ENCODE peak calls at places on chromosomes 3 and 15, in nine cellular contexts. One of them, this sample, is unnamed.

GRCh38 chr3:186772886-186773417 is 10.4 kb upstream of the EIF4A2 start:
- DNase-seq in globus pallidus: peak
- DNase-seq in GM06990: peak
- DNase-seq in cardiac fibroblast: peak
- DNase-seq in sciatic nerve: peak
- DNase-seq in pulmonary artery endothelial cell: no peak
- DNase-seq in stimulated activated CD8-positive, alpha-beta memory T cell treated with anti-CD3 and anti-CD28 coated beads, Interleukin-2, amount 100 ng/mL, for 48 hours: peak
- DNase-seq in activated CD4-positive, alpha-beta T cell treated with anti-CD3 and anti-CD28 coated beads for 36 hours: peak
- DNase-seq in T-helper 9 cell: peak
- DNase-seq in this sample: no peak

GRCh38 chr15:85002517-85002916 is 20.9 kb downstream of the PDE8A start:
- DNase-seq in cardiac fibroblast: no peak
- DNase-seq in pulmonary artery endothelial cell: no peak
- DNase-seq in globus pallidus: no peak
- DNase-seq in T-helper 9 cell: no peak
- DNase-seq in sciatic nerve: no peak
- DNase-seq in GM06990: no peak
- DNase-seq in activated CD4-positive, alpha-beta T cell treated with anti-CD3 and anti-CD28 coated beads for 36 hours: no peak
- DNase-seq in stimulated activated CD8-positive, alpha-beta memory T cell treated with anti-CD3 and anti-CD28 coated beads, Interleukin-2, amount 100 ng/mL, for 48 hours: no peak
- DNase-seq in this sample: no peak

GRCh38 chr15:25616471-25616870 is 177.6 kb upstream of the UBE3A start:
- DNase-seq in stimulated activated CD8-positive, alpha-beta memory T cell treated with anti-CD3 and anti-CD28 coated beads, Interleukin-2, amount 100 ng/mL, for 48 hours: no peak
- DNase-seq in T-helper 9 cell: no peak
- DNase-seq in GM06990: no peak
- DNase-seq in globus pallidus: no peak
- DNase-seq in cardiac fibroblast: no peak
- DNase-seq in pulmonary artery endothelial cell: no peak
- DNase-seq in sciatic nerve: no peak
- DNase-seq in activated CD4-positive, alpha-beta T cell treated with anti-CD3 and anti-CD28 coated beads for 36 hours: no peak
- DNase-seq in this sample: no peak

GRCh38 chr3:154177406-154177805 is 56.2 kb downstream of the ARHGEF26 start:
- DNase-seq in sciatic nerve: no peak
- DNase-seq in stimulated activated CD8-positive, alpha-beta memory T cell treated with anti-CD3 and anti-CD28 coated beads, Interleukin-2, amount 100 ng/mL, for 48 hours: no peak
- DNase-seq in activated CD4-positive, alpha-beta T cell treated with anti-CD3 and anti-CD28 coated beads for 36 hours: no peak
- DNase-seq in T-helper 9 cell: no peak
- DNase-seq in pulmonary artery endothelial cell: no peak
- DNase-seq in GM06990: no peak
- DNase-seq in cardiac fibroblast: no peak
- DNase-seq in globus pallidus: no peak
- DNase-seq in this sample: no peak

GRCh38 chr3:187741403-187742350 is 3.6 kb downstream of the BCL6 start:
- DNase-seq in T-helper 9 cell: peak
- DNase-seq in GM06990: no peak
- DNase-seq in sciatic nerve: peak
- DNase-seq in cardiac fibroblast: peak
- DNase-seq in pulmonary artery endothelial cell: no peak
- DNase-seq in activated CD4-positive, alpha-beta T cell treated with anti-CD3 and anti-CD28 coated beads for 36 hours: peak
- DNase-seq in globus pallidus: peak
- DNase-seq in stimulated activated CD8-positive, alpha-beta memory T cell treated with anti-CD3 and anti-CD28 coated beads, Interleukin-2, amount 100 ng/mL, for 48 hours: peak
- DNase-seq in this sample: peak

GRCh38 chr3:42803800-42804112 is 534 bp downstream of the HIGD1A start:
- DNase-seq in GM06990: no peak
- DNase-seq in activated CD4-positive, alpha-beta T cell treated with anti-CD3 and anti-CD28 coated beads for 36 hours: peak
- DNase-seq in pulmonary artery endothelial cell: no peak
- DNase-seq in cardiac fibroblast: peak
- DNase-seq in T-helper 9 cell: peak
- DNase-seq in globus pallidus: peak
- DNase-seq in stimulated activated CD8-positive, alpha-beta memory T cell treated with anti-CD3 and anti-CD28 coated beads, Interleukin-2, amount 100 ng/mL, for 48 hours: no peak
- DNase-seq in sciatic nerve: peak
- DNase-seq in this sample: no peak

GRCh38 chr3:173096994-173097785 is 43.8 kb downstream of the SPATA16 start:
- DNase-seq in activated CD4-positive, alpha-beta T cell treated with anti-CD3 and anti-CD28 coated beads for 36 hours: no peak
- DNase-seq in stimulated activated CD8-positive, alpha-beta memory T cell treated with anti-CD3 and anti-CD28 coated beads, Interleukin-2, amount 100 ng/mL, for 48 hours: no peak
- DNase-seq in cardiac fibroblast: peak
- DNase-seq in globus pallidus: no peak
- DNase-seq in sciatic nerve: no peak
- DNase-seq in pulmonary artery endothelial cell: no peak
- DNase-seq in GM06990: no peak
- DNase-seq in T-helper 9 cell: no peak
- DNase-seq in this sample: no peak

GRCh38 chr15:83538682-83539081 is 91.5 kb downstream of the SH3GL3 start:
- DNase-seq in globus pallidus: no peak
- DNase-seq in stimulated activated CD8-positive, alpha-beta memory T cell treated with anti-CD3 and anti-CD28 coated beads, Interleukin-2, amount 100 ng/mL, for 48 hours: no peak
- DNase-seq in pulmonary artery endothelial cell: no peak
- DNase-seq in activated CD4-positive, alpha-beta T cell treated with anti-CD3 and anti-CD28 coated beads for 36 hours: no peak
- DNase-seq in GM06990: no peak
- DNase-seq in sciatic nerve: no peak
- DNase-seq in T-helper 9 cell: no peak
- DNase-seq in cardiac fibroblast: peak
- DNase-seq in this sample: no peak

GRCh38 chr3:188331166-188331565 is 177.2 kb downstream of the LPP start:
- DNase-seq in sciatic nerve: no peak
- DNase-seq in cardiac fibroblast: peak
- DNase-seq in T-helper 9 cell: no peak
- DNase-seq in pulmonary artery endothelial cell: no peak
- DNase-seq in stimulated activated CD8-positive, alpha-beta memory T cell treated with anti-CD3 and anti-CD28 coated beads, Interleukin-2, amount 100 ng/mL, for 48 hours: no peak
- DNase-seq in GM06990: no peak
- DNase-seq in globus pallidus: no peak
- DNase-seq in activated CD4-positive, alpha-beta T cell treated with anti-CD3 and anti-CD28 coated beads for 36 hours: no peak
- DNase-seq in this sample: no peak

GRCh38 chr3:192422998-192423349 is 304.4 kb downstream of the FGF12 start:
- DNase-seq in sciatic nerve: no peak
- DNase-seq in globus pallidus: no peak
- DNase-seq in stimulated activated CD8-positive, alpha-beta memory T cell treated with anti-CD3 and anti-CD28 coated beads, Interleukin-2, amount 100 ng/mL, for 48 hours: no peak
- DNase-seq in T-helper 9 cell: no peak
- DNase-seq in activated CD4-positive, alpha-beta T cell treated with anti-CD3 and anti-CD28 coated beads for 36 hours: no peak
- DNase-seq in pulmonary artery endothelial cell: no peak
- DNase-seq in GM06990: no peak
- DNase-seq in cardiac fibroblast: peak
- DNase-seq in this sample: no peak

GRCh38 chr3:12014613-12015012 is 10.4 kb downstream of the SYN2 start:
- DNase-seq in GM06990: no peak
- DNase-seq in activated CD4-positive, alpha-beta T cell treated with anti-CD3 and anti-CD28 coated beads for 36 hours: no peak
- DNase-seq in cardiac fibroblast: no peak
- DNase-seq in pulmonary artery endothelial cell: no peak
- DNase-seq in sciatic nerve: no peak
- DNase-seq in stimulated activated CD8-positive, alpha-beta memory T cell treated with anti-CD3 and anti-CD28 coated beads, Interleukin-2, amount 100 ng/mL, for 48 hours: no peak
- DNase-seq in globus pallidus: no peak
- DNase-seq in T-helper 9 cell: no peak
- DNase-seq in this sample: no peak

This sample was measured in LNCaP clone FGC.